ENCODE peak calls at places on chromosomes 5 and 9, in five cellular contexts. B is skeletal muscle cell, G is HT-29, S is psoas muscle, M is lower leg skin. I is an unnamed sample.

GRCh38 chr9:135787776-135788575 is 86.0 kb downstream of the KCNT1 start:
- DNase-seq in B (no peak), G (no peak), S (no peak), M (no peak), I (no peak)

GRCh38 chr9:27117489-27118135 is 8.6 kb downstream of the TEK start:
- DNase-seq in B (peak), G (peak), S (peak), M (peak), I (no peak)

GRCh38 chr9:137435980-137436760 is 5.0 kb downstream of the ENTPD8 start:
- DNase-seq in B (peak), G (peak), S (peak), M (peak), I (no peak)

GRCh38 chr5:150542933-150543445 is 35.1 kb downstream of the NDST1 start:
- DNase-seq in B (no peak), G (peak), S (no peak), M (peak), I (no peak)

GRCh38 chr5:141382469-141383294 is at the start of gene PCDHGA7:
- DNase-seq in B (no peak), G (no peak), S (no peak), M (peak), I (no peak)

GRCh38 chr5:93163010-93163663 is 417.9 kb downstream of the NR2F1-AS1 start:
- DNase-seq in B (peak), G (peak), S (no peak), M (no peak), I (no peak)

GRCh38 chr9:109411069-109411761 is 86.9 kb downstream of the PTPN3 start:
- DNase-seq in B (no peak), G (no peak), S (no peak), M (peak), I (no peak)

GRCh38 chr9:83444110-83444509 is 94.1 kb downstream of the FRMD3 start:
- DNase-seq in B (no peak), G (no peak), S (peak), M (no peak), I (no peak)

GRCh38 chr9:135343733-135344522 is 135.7 kb upstream of the PPP1R26 start:
- DNase-seq in B (no peak), G (peak), S (peak), M (no peak), I (peak)

GRCh38 chr5:177504086-177505056 is 5.3 kb downstream of the DOK3 start:
- DNase-seq in B (no peak), G (no peak), S (no peak), M (no peak), I (no peak)

GRCh38 chr5:133309166-133309791 is 257.5 kb downstream of the HSPA4 start:
- DNase-seq in B (no peak), G (no peak), S (no peak), M (no peak), I (peak)

GRCh38 chr5:94632024-94632423 is 13.6 kb downstream of the SLF1 start:
- DNase-seq in B (no peak), G (no peak), S (no peak), M (no peak), I (peak)

GRCh38 chr9:77910216-77910615 is 121.4 kb downstream of the GNAQ start:
- DNase-seq in B (no peak), G (no peak), S (no peak), M (no peak), I (no peak)

GRCh38 chr5:81972496-81972791 is 621 bp downstream of the ATG10 start:
- DNase-seq in B (no peak), G (no peak), S (no peak), M (no peak), I (peak)

GRCh38 chr5:133113331-133114061 is 61.7 kb downstream of the HSPA4 start:
- DNase-seq in B (peak), G (no peak), S (no peak), M (peak), I (peak)

GRCh38 chr9:135839516-135839915 is 67.8 kb downstream of the CAMSAP1 start:
- DNase-seq in B (no peak), G (no peak), S (no peak), M (peak), I (no peak)

GRCh38 chr9:126056312-126057021 is 270.2 kb upstream of the MVB12B start:
- DNase-seq in B (no peak), G (no peak), S (no peak), M (no peak), I (no peak)

GRCh38 chr9:129610193-129610472 is 10.8 kb downstream of the C9orf50 start:
- DNase-seq in B (no peak), G (no peak), S (no peak), M (no peak), I (no peak)

GRCh38 chr5:40834391-40834848 is 602 bp downstream of the RPL37 start:
- DNase-seq in B (no peak), G (peak), S (no peak), M (no peak), I (peak)

GRCh38 chr5:175479125-175479881 is 943 bp downstream of the SFXN1 start:
- DNase-seq in B (no peak), G (peak), S (no peak), M (no peak), I (no peak)

GRCh38 chr5:83711982-83712601 is 8.6 kb downstream of the HAPLN1 start:
- DNase-seq in B (no peak), G (peak), S (no peak), M (no peak), I (peak)

GRCh38 chr9:125008599-125008998 is 67.7 kb upstream of the GOLGA1 start:
- DNase-seq in B (no peak), G (no peak), S (no peak), M (no peak), I (no peak)

GRCh38 chr5:119537704-119538103 is 85.4 kb downstream of the HSD17B4 start:
- DNase-seq in B (no peak), G (no peak), S (no peak), M (no peak), I (no peak)

GRCh38 chr5:172085738-172086137 is 79.3 kb upstream of the FBXW11 start:
- DNase-seq in B (no peak), G (no peak), S (no peak), M (peak), I (no peak)

GRCh38 chr9:133224762-133225161 is 15.7 kb upstream of the OBP2B start:
- DNase-seq in B (no peak), G (no peak), S (no peak), M (peak), I (no peak)